ENCODE peak calls at places on chromosome 18, in seven cellular contexts. V is tibial nerve, C is prostate gland, B is HCT116, F is cardiac muscle cell, L is tibial artery, W is small intestine. U is an unnamed sample.

GRCh38 chr18:79760348-79760747 is 37.4 kb upstream of the KCNG2 start:
- DNase-seq in V (no peak), C (no peak), B (no peak), F (no peak), L (no peak), W (no peak), U (no peak)

GRCh38 chr18:77209587-77209986 is 40.1 kb upstream of the GALR1 start:
- DNase-seq in V (no peak), C (no peak), B (no peak), F (peak; percentile 26), L (no peak), W (no peak), U (no peak)

GRCh38 chr18:43482136-43482535 is 204.8 kb upstream of the SYT4 start:
- DNase-seq in V (no peak), C (no peak), B (no peak), F (no peak), L (no peak), W (no peak), U (no peak)

GRCh38 chr18:76765649-76766048 is 56.7 kb upstream of the ZNF236 start:
- DNase-seq in V (no peak), C (no peak), B (no peak), F (no peak), L (no peak), W (no peak), U (no peak)

GRCh38 chr18:47883771-47884413 is 46.6 kb downstream of the SMAD2 start:
- DNase-seq in V (no peak), C (no peak), B (no peak), F (peak; percentile 54), L (no peak), W (peak; percentile 12), U (no peak)

GRCh38 chr18:63207154-63207790 is 112.3 kb downstream of the BCL2 start:
- DNase-seq in V (no peak), C (no peak), B (no peak), F (no peak), L (no peak), W (peak; percentile 37), U (no peak)

GRCh38 chr18:36634573-36635216 is 194.1 kb downstream of the TPGS2 start:
- DNase-seq in V (no peak), C (no peak), B (no peak), F (no peak), L (no peak), W (no peak), U (no peak)

GRCh38 chr18:70422061-70422965 is 133.5 kb downstream of the SOCS6 start:
- DNase-seq in V (peak; percentile 46), C (peak; percentile 34), B (peak; percentile 94), F (peak; percentile 93), L (peak; percentile 88), W (peak; percentile 96), U (peak; percentile 52)

GRCh38 chr18:68764016-68764415 is 33.9 kb upstream of the CCDC102B start:
- DNase-seq in V (no peak), C (no peak), B (no peak), F (no peak), L (no peak), W (no peak), U (no peak)

GRCh38 chr18:62450175-62450545 is 72.7 kb upstream of the ZCCHC2 start:
- DNase-seq in V (no peak), C (no peak), B (no peak), F (peak; percentile 5), L (no peak), W (no peak), U (no peak)

GRCh38 chr18:36298113-36298701 is 694 bp downstream of the FHOD3 start:
- DNase-seq in V (no peak), C (no peak), B (no peak), F (no peak), L (peak; percentile 69), W (no peak), U (no peak)

GRCh38 chr18:11529081-11529480 is 80.3 kb upstream of the SLC35G4 start:
- DNase-seq in V (no peak), C (no peak), B (no peak), F (no peak), L (no peak), W (no peak), U (no peak)

GRCh38 chr18:58507881-58508280 is 121.0 kb downstream of the ALPK2 start:
- DNase-seq in V (no peak), C (no peak), B (no peak), F (no peak), L (no peak), W (no peak), U (no peak)

GRCh38 chr18:858016-858415 is 46.0 kb upstream of the YES1 start:
- DNase-seq in V (no peak), C (no peak), B (no peak), F (no peak), L (no peak), W (no peak), U (no peak)

GRCh38 chr18:44696892-44697291 is 16.2 kb downstream of the SETBP1 start:
- DNase-seq in V (no peak), C (peak; percentile 54), B (no peak), F (peak; percentile 44), L (no peak), W (no peak), U (no peak)

GRCh38 chr18:58502628-58503027 is 126.3 kb downstream of the ALPK2 start:
- DNase-seq in V (no peak), C (no peak), B (no peak), F (no peak), L (no peak), W (peak; percentile 46), U (no peak)

GRCh38 chr18:5073026-5073944 is 123.8 kb downstream of the AKAIN1 start:
- DNase-seq in V (no peak), C (no peak), B (peak; percentile 13), F (peak; percentile 14), L (no peak), W (peak; percentile 21), U (no peak)

GRCh38 chr18:58026857-58027256 is 17.2 kb upstream of the NEDD4L start:
- DNase-seq in V (no peak), C (no peak), B (no peak), F (no peak), L (no peak), W (no peak), U (no peak)

GRCh38 chr18:66951750-66952149 is 347.9 kb upstream of the CDH19 start:
- DNase-seq in V (no peak), C (no peak), B (no peak), F (no peak), L (no peak), W (no peak), U (no peak)

GRCh38 chr18:57767259-57768050 is 35.7 kb downstream of the ATP8B1 start:
- DNase-seq in V (no peak), C (no peak), B (no peak), F (no peak), L (no peak), W (no peak), U (no peak)

GRCh38 chr18:58761241-58761969 is 90.1 kb downstream of the MALT1 start:
- DNase-seq in V (no peak), C (peak; percentile 8), B (no peak), F (no peak), L (peak; percentile 21), W (no peak), U (no peak)

GRCh38 chr18:5295231-5295920 is at the start of gene ZBTB14:
- DNase-seq in V (peak; percentile 20), C (peak; percentile 50), B (no peak), F (peak; percentile 78), L (peak; percentile 77), W (peak; percentile 73), U (no peak)

GRCh38 chr18:54159916-54160315 is 64.6 kb downstream of the MBD2 start:
- DNase-seq in V (no peak), C (no peak), B (no peak), F (no peak), L (no peak), W (no peak), U (no peak)

GRCh38 chr18:41731887-41732286 is 223.1 kb upstream of the PIK3C3 start:
- DNase-seq in V (no peak), C (no peak), B (no peak), F (peak; percentile 43), L (no peak), W (no peak), U (no peak)

GRCh38 chr18:25340762-25341161 is 11.2 kb downstream of the ZNF521 start:
- DNase-seq in V (no peak), C (no peak), B (no peak), F (no peak), L (no peak), W (no peak), U (no peak)

GRCh38 chr18:2984703-2985261 is 28.2 kb downstream of the LPIN2 start:
- DNase-seq in V (no peak), C (no peak), B (no peak), F (no peak), L (no peak), W (peak; percentile 99), U (no peak)
- H3K4me1 ChIP-seq in V (no peaks in the 10 kb centered on the region), C (no peaks in the 10 kb centered on the region), B (peaks cover 11% of the 10 kb centered on the region), F (peaks cover 6% of the 10 kb centered on the region), L (peaks cover 94% of the 10 kb centered on the region), W (peaks cover 3% of the 10 kb centered on the region), U (peaks cover 54% of the 10 kb centered on the region)

GRCh38 chr18:12885500-12885899 is 1.5 kb upstream of the PTPN2 start:
- DNase-seq in V (no peak), C (no peak), B (no peak), F (no peak), L (no peak), W (no peak), U (no peak)

GRCh38 chr18:12883684-12884520 is at the start of gene PTPN2:
- DNase-seq in V (peak; percentile 81), C (peak; percentile 92), B (peak; percentile 82), F (peak; percentile 96), L (peak; percentile 97), W (peak; percentile 94), U (peak; percentile 84)

GRCh38 chr18:12883003-12883683 is 894 bp downstream of the PTPN2 start:
- DNase-seq in V (no peak), C (no peak), B (no peak), F (no peak), L (no peak), W (no peak), U (no peak)

GRCh38 chr18:12886498-12887126 is 2.6 kb upstream of the PTPN2 start:
- DNase-seq in V (no peak), C (no peak), B (no peak), F (no peak), L (no peak), W (peak; percentile 51), U (no peak)

GRCh38 chr18:12884521-12885323 is 685 bp upstream of the PTPN2 start:
- DNase-seq in V (no peak), C (no peak), B (no peak), F (no peak), L (no peak), W (no peak), U (peak; percentile 29)
- H3K4me1 ChIP-seq in V (no peaks in the 10 kb centered on the region), C (no peaks in the 10 kb centered on the region), B (peaks cover 3% of the 10 kb centered on the region), F (peaks cover 12% of the 10 kb centered on the region), L (peaks cover 8% of the 10 kb centered on the region), W (no peaks in the 10 kb centered on the region), U (peaks cover 5% of the 10 kb centered on the region)

GRCh38 chr18:8619041-8619440 is 9.8 kb downstream of the RAB12 start:
- DNase-seq in V (no peak), C (no peak), B (no peak), F (no peak), L (no peak), W (no peak), U (no peak)
- H3K4me1 ChIP-seq in V (peaks cover 3% of the 10 kb centered on the region), C (peaks cover 6% of the 10 kb centered on the region), B (peaks cover 6% of the 10 kb centered on the region), F (peaks cover 7% of the 10 kb centered on the region), L (peaks cover 53% of the 10 kb centered on the region), W (peaks cover 6% of the 10 kb centered on the region), U (peaks cover 37% of the 10 kb centered on the region)

DNA sequence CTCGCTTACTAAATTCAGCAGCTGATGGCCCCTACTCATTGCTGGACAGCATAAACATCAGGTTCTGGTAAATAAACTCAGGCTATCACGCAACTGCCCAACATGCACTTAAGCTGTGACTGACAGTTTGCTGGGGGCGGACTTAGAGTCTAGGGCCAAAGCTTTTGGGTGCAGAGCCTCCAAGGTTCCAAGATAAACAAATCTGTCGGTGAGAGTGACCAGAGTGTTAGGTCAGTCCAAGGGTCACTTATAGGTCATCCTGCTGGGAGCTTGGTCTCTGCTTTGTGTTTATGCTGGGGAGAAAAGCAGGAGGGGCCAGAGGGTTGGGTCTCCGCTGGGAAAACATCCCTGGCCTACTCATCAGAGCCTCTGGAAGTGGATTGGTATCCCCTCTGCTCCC is 188.6 kb upstream of the GATA6 start:
- DNase-seq in V (no peak), C (no peak), B (no peak), F (no peak), L (no peak), W (no peak), U (no peak)
- H3K4me1 ChIP-seq in V (no peaks in the 10 kb centered on the region), C (no peaks in the 10 kb centered on the region), B (no peaks in the 10 kb centered on the region), F (peaks cover 36% of the 10 kb centered on the region), L (no peaks in the 10 kb centered on the region), W (no peaks in the 10 kb centered on the region), U (no peaks in the 10 kb centered on the region)

U was measured in thoracic aorta.